ENCODE peak calls at places on chromosomes 3 and 15, in four cellular contexts. H is Peyer's patch, Q is glutamatergic neuron, W is lung. R is an unnamed sample.

GRCh38 chr3:150408232-150409124 is at the start of gene TSC22D2:
- DNase-seq in H (peak), Q (peak), W (peak), R (peak)

GRCh38 chr15:101267320-101268104 is 9.8 kb downstream of the SELENOS start:
- DNase-seq in H (no peak), Q (no peak), W (no peak), R (no peak)

GRCh38 chr3:66497288-66497972 is 3.4 kb downstream of the LRIG1 start:
- DNase-seq in H (no peak), Q (no peak), W (no peak), R (no peak)

GRCh38 chr3:197430502-197430901 is 125.3 kb downstream of the BDH1 start:
- DNase-seq in H (no peak), Q (no peak), W (no peak), R (no peak)

GRCh38 chr3:123750209-123750608 is 133.9 kb downstream of the MYLK start:
- DNase-seq in H (no peak), Q (no peak), W (no peak), R (no peak)

GRCh38 chr3:165837058-165837525 is at the start of gene BCHE:
- DNase-seq in H (no peak), Q (peak), W (no peak), R (no peak)

GRCh38 chr3:171710359-171710758 is 99.9 kb downstream of the PLD1 start:
- DNase-seq in H (no peak), Q (no peak), W (no peak), R (no peak)

GRCh38 chr3:154795046-154795445 is 285.1 kb upstream of the MME start:
- DNase-seq in H (no peak), Q (no peak), W (no peak), R (no peak)

GRCh38 chr15:34018021-34018645 is 20.9 kb downstream of the AVEN start:
- DNase-seq in H (peak), Q (no peak), W (no peak), R (no peak)

GRCh38 chr3:14516738-14517345 is 23.3 kb downstream of the GRIP2 start:
- DNase-seq in H (peak), Q (peak), W (no peak), R (no peak)

GRCh38 chr15:31145271-31145911 is 43.9 kb upstream of the TRPM1 start:
- DNase-seq in H (no peak), Q (no peak), W (no peak), R (no peak)

GRCh38 chr15:72521682-72522081 is 47.6 kb downstream of the ARIH1 start:
- DNase-seq in H (no peak), Q (no peak), W (no peak), R (no peak)

GRCh38 chr3:111738790-111739189 is 120.3 kb upstream of the PHLDB2 start:
- DNase-seq in H (no peak), Q (no peak), W (no peak), R (no peak)

GRCh38 chr3:111737056-111737711 is 121.9 kb upstream of the PHLDB2 start:
- DNase-seq in H (no peak), Q (no peak), W (no peak), R (no peak)

GRCh38 chr3:111737712-111738097 is 121.4 kb upstream of the PHLDB2 start:
- DNase-seq in H (no peak), Q (no peak), W (peak), R (no peak)

GRCh38 chr3:111738238-111738637 is 120.8 kb upstream of the PHLDB2 start:
- DNase-seq in H (no peak), Q (no peak), W (no peak), R (no peak)

GRCh38 chr3:111739241-111739952 is 119.7 kb upstream of the PHLDB2 start:
- DNase-seq in H (no peak), Q (no peak), W (no peak), R (no peak)
- TF ChIP-seq CTCF in H (no peak), Q (no peak), W (no peak), R (no peak)

GRCh38 chr3:138187296-138188012 is at the start of gene ARMC8:
- DNase-seq in H (peak), Q (peak), W (peak), R (no peak)
- TF ChIP-seq CTCF in H (no peak), Q (no peak), W (no peak), R (no peak)

GRCh38 chr3:192914873-192915272 is 2.8 kb downstream of the MB21D2 start:
- DNase-seq in H (no peak), Q (no peak), W (no peak), R (no peak)

GRCh38 chr3:192916455-192917257 is 1.0 kb downstream of the MB21D2 start:
- DNase-seq in H (peak), Q (peak), W (peak), R (no peak)

GRCh38 chr3:192915724-192916123 is 1.9 kb downstream of the MB21D2 start:
- DNase-seq in H (no peak), Q (no peak), W (no peak), R (no peak)

GRCh38 chr3:192913540-192913939 is 4.1 kb downstream of the MB21D2 start:
- DNase-seq in H (no peak), Q (no peak), W (no peak), R (no peak)

DNA sequence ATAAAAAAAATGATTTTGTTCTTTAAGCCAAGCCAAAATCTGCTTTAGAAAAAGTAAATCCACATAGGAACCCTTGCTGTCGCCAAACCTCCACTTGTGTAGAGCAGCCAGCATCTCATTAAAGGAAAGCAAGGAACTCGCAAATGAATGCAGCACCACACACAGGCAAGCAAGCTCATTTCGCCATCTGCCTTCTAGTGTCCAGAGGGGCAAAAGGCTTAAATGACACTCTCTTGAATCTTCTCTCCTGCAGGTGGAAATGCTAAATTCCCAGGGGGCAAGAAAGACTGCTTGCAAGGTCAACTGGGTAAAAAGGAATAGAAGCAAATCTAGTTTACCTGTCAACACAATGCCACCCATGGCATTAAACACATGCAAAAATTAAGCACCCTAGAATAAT is 2.4 kb downstream of the MB21D2 start:
- DNase-seq in H (no peak), Q (peak), W (no peak), R (peak)
- TF ChIP-seq CTCF in H (no peak), Q (no peak), W (no peak), R (peak)

GRCh38 chr3:56347219-56347871 is 120.9 kb downstream of the ERC2 start:
- DNase-seq in H (no peak), Q (peak), W (peak), R (peak)
- TF ChIP-seq CTCF in H (no peak), Q (peak), W (no peak), R (peak)

DNA sequence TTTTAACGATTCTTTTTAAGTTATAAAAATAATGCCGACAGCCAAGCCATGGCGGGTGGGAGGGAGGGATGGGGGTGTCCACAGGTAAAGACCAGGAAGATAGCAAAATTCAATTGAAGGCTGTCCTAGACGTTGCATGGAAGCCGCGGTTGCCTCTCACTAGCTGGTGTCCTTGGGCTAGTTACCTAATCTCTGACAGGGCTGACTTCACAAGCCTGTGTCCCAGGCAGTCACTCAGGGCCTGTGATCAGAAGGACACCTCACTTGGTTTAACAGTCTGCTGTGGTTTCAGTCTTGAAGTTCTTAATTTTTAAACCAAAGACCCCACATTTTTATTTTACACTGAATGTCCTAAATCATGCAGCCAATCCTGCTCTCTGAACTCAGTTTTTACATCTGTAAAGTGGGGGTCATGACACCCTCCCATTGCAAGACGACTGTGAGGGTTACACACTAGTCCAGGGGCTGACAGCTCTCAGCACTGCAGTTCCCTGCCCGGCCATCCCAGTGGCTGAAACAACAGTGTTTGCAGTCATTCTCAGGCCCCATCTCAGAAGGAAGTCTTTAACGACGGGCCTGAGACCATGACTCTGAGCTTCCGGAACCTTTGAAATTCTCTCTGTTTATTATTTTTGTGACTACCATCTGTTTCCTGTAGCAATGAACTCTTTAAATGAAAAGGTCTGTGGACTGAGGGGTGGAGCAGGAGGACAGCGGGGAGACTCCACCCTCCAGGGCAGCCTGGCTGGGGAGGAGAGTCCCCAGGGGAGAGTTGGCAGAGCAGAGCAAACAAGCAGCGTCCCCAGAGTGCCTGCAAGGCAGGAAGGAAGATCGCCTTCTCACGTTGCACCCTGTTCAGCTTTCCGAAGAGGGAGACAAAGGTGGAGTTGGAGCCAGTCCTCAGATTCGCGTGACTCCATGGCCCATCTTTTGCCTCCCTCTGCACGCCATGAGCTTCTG is 525.4 kb upstream of the PROK2 start:
- DNase-seq in H (peak), Q (no peak), W (no peak), R (peak)
- TF ChIP-seq CTCF in H (no peak), Q (no peak), W (no peak), R (no peak)

GRCh38 chr3:159319156-159319555 is 517.3 kb downstream of the MFSD1 start:
- DNase-seq in H (no peak), Q (no peak), W (no peak), R (no peak)

GRCh38 chr3:159326998-159327397 is 525.1 kb downstream of the MFSD1 start:
- DNase-seq in H (no peak), Q (no peak), W (no peak), R (no peak)

GRCh38 chr3:159323848-159324247 is 522.0 kb downstream of the MFSD1 start:
- DNase-seq in H (no peak), Q (no peak), W (no peak), R (no peak)

DNA sequence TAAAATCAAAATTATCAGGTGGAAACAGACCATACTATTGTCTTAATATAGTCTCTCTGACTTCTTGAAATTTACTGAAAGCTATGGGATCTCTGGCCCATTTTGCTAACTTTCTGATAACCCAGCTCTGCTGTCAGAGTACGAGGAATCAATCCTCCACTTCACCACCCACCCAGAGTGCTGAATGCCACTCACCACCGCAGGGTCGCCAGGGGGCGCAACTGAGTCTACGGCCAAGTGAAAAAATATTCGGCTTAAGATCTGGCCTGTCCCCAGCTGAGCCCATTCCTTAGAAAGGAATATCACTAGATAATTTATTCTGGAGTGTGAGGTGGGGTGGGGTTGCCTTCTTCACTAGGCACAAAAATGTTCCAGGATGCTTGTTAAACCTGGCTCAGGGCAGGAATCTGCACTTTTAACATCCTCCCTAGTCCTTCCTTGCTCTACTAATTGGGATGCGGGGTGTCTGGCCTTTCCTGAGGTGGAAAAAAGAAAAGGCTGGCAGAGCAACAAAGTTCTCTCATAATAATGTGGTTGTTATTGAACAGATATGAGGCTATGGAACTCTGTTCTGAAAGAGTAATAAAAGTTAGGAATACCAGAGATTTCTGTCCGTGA is 520.6 kb downstream of the MFSD1 start:
- DNase-seq in H (peak), Q (peak), W (no peak), R (peak)
- TF ChIP-seq CTCF in H (peak), Q (peak), W (peak), R (peak)

DNA sequence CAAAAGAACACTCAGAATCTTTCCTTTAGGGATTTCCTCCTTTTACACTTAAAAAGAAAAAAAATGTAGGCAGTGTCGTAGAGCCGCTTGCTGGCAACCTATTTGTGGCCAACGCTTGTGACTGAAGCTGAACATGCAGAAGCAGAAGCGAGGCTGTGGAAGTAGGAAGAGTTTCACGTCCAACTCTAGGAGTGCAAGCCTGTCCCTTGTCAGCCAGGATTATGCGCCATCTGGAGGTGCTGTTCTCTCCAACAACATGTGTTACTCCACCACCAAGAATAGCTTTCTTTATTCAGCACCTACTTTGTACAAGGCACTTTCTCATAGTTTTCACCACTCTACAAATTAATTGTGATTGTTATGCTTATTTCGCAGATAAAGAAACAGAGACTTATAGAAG is 223.2 kb upstream of the LMCD1 start:
- DNase-seq in H (no peak), Q (no peak), W (no peak), R (no peak)
- TF ChIP-seq CTCF in H (no peak), Q (no peak), W (no peak), R (no peak)

GRCh38 chr3:117439812-117440211 is 730.2 kb downstream of the TUSC7 start:
- DNase-seq in H (no peak), Q (no peak), W (no peak), R (no peak)
- TF ChIP-seq CTCF in H (no peak), Q (no peak), W (no peak), R (no peak)